ENCODE peak calls at places on chromosomes 2 and 18, in six cellular contexts. W, V, A, B, C and M are unnamed samples.
A peak's percentile ranks its signal among the peaks of the same experiment; 100 is the strongest.

GRCh38 chr2:235432741-235433520 is 60.9 kb upstream of the AGAP1 start:
- DNase-seq in W (no peak), V (no peak), A (no peak), B (peak; percentile 33), C (no peak), M (no peak)

GRCh38 chr2:48600917-48601316 is 16.7 kb upstream of the GTF2A1L start:
- DNase-seq in W (no peak), V (no peak), A (no peak), B (no peak), C (peak; percentile 89), M (no peak)

GRCh38 chr2:15965564-15966019 is 25.2 kb downstream of the MYCN start:
- DNase-seq in W (no peak), V (peak; percentile 63), A (no peak), B (no peak), C (no peak), M (peak; percentile 95)

GRCh38 chr18:35076556-35076955 is 35.3 kb downstream of the MAPRE2 start:
- DNase-seq in W (no peak), V (no peak), A (no peak), B (no peak), C (peak; percentile 93), M (no peak)

GRCh38 chr2:48195168-48195567 is 288.9 kb upstream of the FBXO11 start:
- DNase-seq in W (no peak), V (no peak), A (no peak), B (no peak), C (no peak), M (no peak)

GRCh38 chr2:12855508-12855907 is 138.8 kb downstream of the TRIB2 start:
- DNase-seq in W (no peak), V (no peak), A (no peak), B (no peak), C (peak; percentile 65), M (no peak)

GRCh38 chr2:77001895-77002294 is 520.3 kb downstream of the LRRTM4 start:
- DNase-seq in W (no peak), V (no peak), A (no peak), B (no peak), C (no peak), M (no peak)

GRCh38 chr2:12127639-12128038 is 381.2 kb downstream of the LPIN1 start:
- DNase-seq in W (no peak), V (peak; percentile 34), A (no peak), B (no peak), C (no peak), M (no peak)

GRCh38 chr2:73176205-73176880 is 26.0 kb upstream of the NOTO start:
- DNase-seq in W (no peak), V (peak; percentile 27), A (peak; percentile 22), B (peak; percentile 33), C (no peak), M (peak; percentile 58)

GRCh38 chr18:77455004-77455403 is 205.4 kb downstream of the GALR1 start:
- DNase-seq in W (no peak), V (no peak), A (no peak), B (no peak), C (no peak), M (no peak)

GRCh38 chr18:68449292-68449691 is 265.6 kb downstream of the TMX3 start:
- DNase-seq in W (no peak), V (no peak), A (no peak), B (no peak), C (peak; percentile 96), M (no peak)

GRCh38 chr18:76460482-76460881 is 34.6 kb downstream of the ZNF516 start:
- DNase-seq in W (no peak), V (no peak), A (no peak), B (no peak), C (peak; percentile 25), M (no peak)

GRCh38 chr18:77133051-77133919 is 702 bp upstream of the MBP start:
- DNase-seq in W (no peak), V (no peak), A (peak; percentile 49), B (no peak), C (no peak), M (peak; percentile 52)

GRCh38 chr2:133346654-133347053 is 221.6 kb downstream of the NCKAP5 start:
- DNase-seq in W (no peak), V (no peak), A (no peak), B (no peak), C (peak; percentile 88), M (no peak)

GRCh38 chr2:171595896-171596295 is 73.6 kb downstream of the CYBRD1 start:
- DNase-seq in W (no peak), V (no peak), A (no peak), B (no peak), C (peak; percentile 92), M (no peak)

GRCh38 chr2:137659616-137660015 is 304.7 kb upstream of the HNMT start:
- DNase-seq in W (peak; percentile 26), V (no peak), A (no peak), B (no peak), C (no peak), M (no peak)